ENCODE peak calls at places on chromosomes 2 and 18, in seven cellular contexts. One of them, this sample, is unnamed.

GRCh38 chr2:207792244-207792785 is 22.6 kb upstream of the FZD5 start:
- DNase-seq in A549: peak; percentile 82
- DNase-seq in heart right ventricle: no peak
- DNase-seq in kidney glomerular epithelial cell: peak; percentile 61
- DNase-seq in IMR-90: peak; percentile 66
- DNase-seq in activated CD4-positive, alpha-beta T cell treated with anti-CD3 and anti-CD28 coated beads, Interleukin-2, amount 50 U/mL, for 1 hour: no peak
- DNase-seq in neural crest cell: no peak
- DNase-seq in this sample: no peak

GRCh38 chr2:235551965-235552364 is 58.1 kb downstream of the AGAP1 start:
- DNase-seq in kidney glomerular epithelial cell: peak; percentile 47
- DNase-seq in heart right ventricle: peak; percentile 40
- DNase-seq in IMR-90: peak; percentile 48
- DNase-seq in A549: peak; percentile 70
- DNase-seq in activated CD4-positive, alpha-beta T cell treated with anti-CD3 and anti-CD28 coated beads, Interleukin-2, amount 50 U/mL, for 1 hour: no peak
- DNase-seq in neural crest cell: peak; percentile 20
- DNase-seq in this sample: peak; percentile 2

GRCh38 chr2:119691189-119691588 is 12.2 kb downstream of the TMEM177 start:
- DNase-seq in activated CD4-positive, alpha-beta T cell treated with anti-CD3 and anti-CD28 coated beads, Interleukin-2, amount 50 U/mL, for 1 hour: no peak
- DNase-seq in kidney glomerular epithelial cell: no peak
- DNase-seq in neural crest cell: no peak
- DNase-seq in IMR-90: no peak
- DNase-seq in heart right ventricle: no peak
- DNase-seq in A549: no peak
- DNase-seq in this sample: no peak

GRCh38 chr18:59950215-59950944 is 50.6 kb downstream of the PMAIP1 start:
- DNase-seq in A549: no peak
- DNase-seq in kidney glomerular epithelial cell: no peak
- DNase-seq in heart right ventricle: no peak
- DNase-seq in neural crest cell: no peak
- DNase-seq in activated CD4-positive, alpha-beta T cell treated with anti-CD3 and anti-CD28 coated beads, Interleukin-2, amount 50 U/mL, for 1 hour: no peak
- DNase-seq in IMR-90: peak; percentile 55
- DNase-seq in this sample: no peak

GRCh38 chr18:56175309-56175708 is 463.1 kb downstream of the TXNL1 start:
- DNase-seq in kidney glomerular epithelial cell: no peak
- DNase-seq in neural crest cell: no peak
- DNase-seq in activated CD4-positive, alpha-beta T cell treated with anti-CD3 and anti-CD28 coated beads, Interleukin-2, amount 50 U/mL, for 1 hour: no peak
- DNase-seq in heart right ventricle: no peak
- DNase-seq in IMR-90: no peak
- DNase-seq in A549: no peak
- DNase-seq in this sample: no peak

GRCh38 chr18:48983793-48984437 is 33.1 kb upstream of the SMAD7 start:
- DNase-seq in IMR-90: peak; percentile 18
- DNase-seq in heart right ventricle: peak; percentile 60
- DNase-seq in A549: no peak
- DNase-seq in neural crest cell: no peak
- DNase-seq in kidney glomerular epithelial cell: no peak
- DNase-seq in activated CD4-positive, alpha-beta T cell treated with anti-CD3 and anti-CD28 coated beads, Interleukin-2, amount 50 U/mL, for 1 hour: peak; percentile 29
- DNase-seq in this sample: no peak

GRCh38 chr2:190984595-190984994 is 29.4 kb downstream of the STAT1 start:
- DNase-seq in activated CD4-positive, alpha-beta T cell treated with anti-CD3 and anti-CD28 coated beads, Interleukin-2, amount 50 U/mL, for 1 hour: no peak
- DNase-seq in IMR-90: peak; percentile 86
- DNase-seq in heart right ventricle: no peak
- DNase-seq in A549: no peak
- DNase-seq in kidney glomerular epithelial cell: peak; percentile 51
- DNase-seq in neural crest cell: no peak
- DNase-seq in this sample: no peak

GRCh38 chr2:224412064-224412921 is 10.4 kb upstream of the FAM124B start:
- DNase-seq in IMR-90: peak; percentile 25
- DNase-seq in neural crest cell: no peak
- DNase-seq in activated CD4-positive, alpha-beta T cell treated with anti-CD3 and anti-CD28 coated beads, Interleukin-2, amount 50 U/mL, for 1 hour: no peak
- DNase-seq in A549: no peak
- DNase-seq in heart right ventricle: no peak
- DNase-seq in kidney glomerular epithelial cell: peak; percentile 53
- DNase-seq in this sample: no peak

GRCh38 chr18:62334110-62334509 is 9.0 kb downstream of the TNFRSF11A start:
- DNase-seq in heart right ventricle: no peak
- DNase-seq in neural crest cell: no peak
- DNase-seq in IMR-90: peak; percentile 14
- DNase-seq in A549: peak; percentile 35
- DNase-seq in activated CD4-positive, alpha-beta T cell treated with anti-CD3 and anti-CD28 coated beads, Interleukin-2, amount 50 U/mL, for 1 hour: no peak
- DNase-seq in kidney glomerular epithelial cell: no peak
- DNase-seq in this sample: no peak